ENCODE peak calls at places on chromosomes 3 and 15, in nine cellular contexts. S is foreskin fibroblast; G is activated CD8-positive, alpha-beta memory T cell treated with anti-CD3 and anti-CD28 coated beads for 48 hours; N is T-helper 17 cell; X is NCI-H1694 treated with DMSO at 0.1 percent for 48 hours; I is H9; Q is ACHN; L is astrocyte of the spinal cord; U is left kidney. K is an unnamed sample.

GRCh38 chr15:52054381-52054780 is 35.4 kb downstream of the MAPK6 start:
- DNase-seq in S (peak; percentile 17), G (no peak), N (no peak), X (no peak), I (no peak), Q (no peak), L (no peak), U (no peak), K (no peak)

GRCh38 chr3:170725285-170725731 is 139.4 kb upstream of the SLC7A14 start:
- DNase-seq in S (peak; percentile 73), G (no peak), N (no peak), X (no peak), I (no peak), Q (no peak), L (no peak), U (no peak), K (no peak)

GRCh38 chr15:100690786-100691160 is 88.4 kb downstream of the ASB7 start:
- DNase-seq in S (peak; percentile 67), G (no peak), N (no peak), X (no peak), I (no peak), Q (no peak), L (no peak), U (no peak), K (no peak)

GRCh38 chr15:72680931-72681330 is 5.1 kb downstream of the HIGD2B start:
- DNase-seq in S (no peak), G (no peak), N (no peak), X (no peak), I (no peak), Q (no peak), L (no peak), U (no peak), K (no peak)

GRCh38 chr3:128383316-128384235 is 83.1 kb downstream of the DNAJB8 start:
- DNase-seq in S (peak; percentile 87), G (peak; percentile 29), N (no peak), X (peak; percentile 14), I (no peak), Q (peak; percentile 75), L (peak; percentile 31), U (peak; percentile 55), K (no peak)

GRCh38 chr3:124174463-124174862 is 182.5 kb upstream of the ROPN1 start:
- DNase-seq in S (no peak), G (no peak), N (no peak), X (peak; percentile 44), I (no peak), Q (no peak), L (no peak), U (peak; percentile 70), K (no peak)

GRCh38 chr3:143121240-143122088 is 1.9 kb downstream of the CHST2 start:
- DNase-seq in S (peak; percentile 94), G (peak; percentile 59), N (peak; percentile 12), X (no peak), I (peak; percentile 80), Q (no peak), L (peak; percentile 55), U (peak; percentile 83), K (peak; percentile 13)

GRCh38 chr3:134300520-134300919 is 49.9 kb upstream of the RYK start:
- DNase-seq in S (peak; percentile 9), G (no peak), N (no peak), X (no peak), I (no peak), Q (no peak), L (no peak), U (no peak), K (no peak)

GRCh38 chr3:194757629-194758028 is 71.9 kb downstream of the FAM43A start:
- DNase-seq in S (peak; percentile 14), G (no peak), N (no peak), X (peak; percentile 34), I (no peak), Q (no peak), L (no peak), U (peak; percentile 68), K (no peak)

GRCh38 chr3:36372534-36372935 is 7.8 kb upstream of the STAC start:
- DNase-seq in S (peak; percentile 51), G (no peak), N (no peak), X (no peak), I (no peak), Q (peak; percentile 50), L (peak; percentile 81), U (no peak), K (no peak)

GRCh38 chr3:193214445-193214844 is 26.6 kb upstream of the PLAAT1 start:
- DNase-seq in S (no peak), G (no peak), N (no peak), X (no peak), I (no peak), Q (no peak), L (no peak), U (peak; percentile 33), K (no peak)

GRCh38 chr3:194097141-194097880 is 38.6 kb upstream of the HES1 start:
- DNase-seq in S (no peak), G (no peak), N (no peak), X (no peak), I (no peak), Q (no peak), L (no peak), U (peak; percentile 81), K (no peak)

GRCh38 chr3:123521179-123521969 is 63.5 kb downstream of the HACD2 start:
- DNase-seq in S (peak; percentile 18), G (no peak), N (no peak), X (no peak), I (no peak), Q (no peak), L (peak; percentile 40), U (no peak), K (no peak)

GRCh38 chr3:28240440-28240839 is 979 bp upstream of the CMC1 start:
- DNase-seq in S (peak; percentile 1), G (no peak), N (no peak), X (no peak), I (peak; percentile 81), Q (no peak), L (no peak), U (peak; percentile 24), K (no peak)

GRCh38 chr15:58475573-58476524 is 44.1 kb downstream of the LIPC start:
- DNase-seq in S (peak; percentile 71), G (no peak), N (no peak), X (peak; percentile 19), I (no peak), Q (no peak), L (peak; percentile 75), U (peak; percentile 73), K (peak; percentile 17)

GRCh38 chr15:79376383-79376782 is 55.8 kb upstream of the MINAR1 start:
- DNase-seq in S (no peak), G (no peak), N (no peak), X (no peak), I (no peak), Q (no peak), L (no peak), U (no peak), K (no peak)

GRCh38 chr3:56919137-56919796 is 117.5 kb upstream of the ARHGEF3 start:
- DNase-seq in S (no peak), G (no peak), N (no peak), X (no peak), I (no peak), Q (no peak), L (no peak), U (no peak), K (peak; percentile 56)

GRCh38 chr15:75203017-75203907 is 1.6 kb downstream of the C15orf39 start:
- DNase-seq in S (peak; percentile 44), G (no peak), N (no peak), X (no peak), I (no peak), Q (peak; percentile 8), L (no peak), U (peak; percentile 20), K (peak; percentile 23)

GRCh38 chr3:9861626-9862130 is 17.9 kb upstream of the RPUSD3 start:
- DNase-seq in S (no peak), G (no peak), N (no peak), X (no peak), I (no peak), Q (no peak), L (no peak), U (no peak), K (no peak)

GRCh38 chr3:113405180-113405579 is 36.1 kb downstream of the CFAP44 start:
- DNase-seq in S (peak; percentile 64), G (no peak), N (no peak), X (no peak), I (no peak), Q (no peak), L (peak; percentile 28), U (no peak), K (no peak)

GRCh38 chr3:111720681-111721380 is 125.7 kb upstream of the ZBED2 start:
- DNase-seq in S (no peak), G (no peak), N (no peak), X (no peak), I (no peak), Q (no peak), L (no peak), U (no peak), K (no peak)

K was measured in OCI-LY7.